ENCODE peak calls at places on chromosomes 7 and 10, in five cellular contexts. U is PC-3, A is hepatocyte, M is GM23248, O is heart left ventricle. D is an unnamed sample.

GRCh38 chr10:17344206-17344605 is 110.2 kb downstream of the ST8SIA6 start:
- DNase-seq in U (no peak), A (no peak), M (no peak), O (no peak), D (no peak)

GRCh38 chr10:130623680-130624271 is 487.6 kb downstream of the GLRX3 start:
- DNase-seq in U (no peak), A (no peak), M (no peak), O (no peak), D (no peak)

GRCh38 chr10:29630205-29631048 is 4.3 kb downstream of the SVIL start:
- DNase-seq in U (peak; percentile 76), A (no peak), M (no peak), O (no peak), D (no peak)

GRCh38 chr7:132578826-132579225 is 2.6 kb upstream of the PLXNA4 start:
- DNase-seq in U (no peak), A (no peak), M (no peak), O (no peak), D (no peak)

GRCh38 chr7:2450198-2451107 is 25.7 kb downstream of the GRIFIN start:
- DNase-seq in U (no peak), A (no peak), M (peak; percentile 27), O (no peak), D (no peak)

GRCh38 chr7:154546946-154547587 is 455.9 kb downstream of the PAXIP1 start:
- DNase-seq in U (no peak), A (no peak), M (no peak), O (no peak), D (no peak)

GRCh38 chr7:101502466-101503098 is 126.5 kb downstream of the MYL10 start:
- DNase-seq in U (no peak), A (no peak), M (no peak), O (no peak), D (no peak)

GRCh38 chr7:138161600-138162081 is 85.4 kb downstream of the AKR1D1 start:
- DNase-seq in U (peak; percentile 90), A (peak; percentile 97), M (peak; percentile 94), O (no peak), D (peak; percentile 94)

GRCh38 chr10:61754553-61755540 is 92.1 kb downstream of the CABCOCO1 start:
- DNase-seq in U (no peak), A (no peak), M (peak; percentile 10), O (no peak), D (no peak)

GRCh38 chr7:31059551-31059950 is 7.4 kb downstream of the ADCYAP1R1 start:
- DNase-seq in U (no peak), A (no peak), M (no peak), O (no peak), D (peak; percentile 8)

GRCh38 chr7:63071920-63072319 is 926.7 kb upstream of the ZNF722 start:
- DNase-seq in U (no peak), A (no peak), M (no peak), O (no peak), D (no peak)

GRCh38 chr10:77671594-77672252 is 34.1 kb upstream of the KCNMA1 start:
- DNase-seq in U (no peak), A (no peak), M (no peak), O (no peak), D (no peak)

GRCh38 chr10:92720306-92721165 is 30.8 kb downstream of the HHEX start:
- DNase-seq in U (no peak), A (no peak), M (no peak), O (no peak), D (no peak)

GRCh38 chr7:7099584-7100014 is 82.7 kb upstream of the C1GALT1 start:
- DNase-seq in U (peak; percentile 98), A (peak; percentile 92), M (peak; percentile 84), O (peak; percentile 65), D (peak; percentile 96)

GRCh38 chr7:112782498-112782897 is 7.7 kb downstream of the TMEM168 start:
- DNase-seq in U (no peak), A (no peak), M (no peak), O (no peak), D (no peak)

GRCh38 chr7:122790132-122790531 is 87.4 kb upstream of the RNF148 start:
- DNase-seq in U (no peak), A (no peak), M (no peak), O (no peak), D (no peak)

GRCh38 chr10:124653811-124654651 is 90.1 kb downstream of the FAM53B start:
- DNase-seq in U (no peak), A (no peak), M (peak; percentile 36), O (no peak), D (no peak)

GRCh38 chr7:87105401-87105800 is 45.9 kb upstream of the ELAPOR2 start:
- DNase-seq in U (no peak), A (no peak), M (no peak), O (no peak), D (no peak)

GRCh38 chr7:4216016-4216415 is 466.1 kb upstream of the FOXK1 start:
- DNase-seq in U (peak; percentile 26), A (no peak), M (no peak), O (no peak), D (peak; percentile 71)

GRCh38 chr7:8109196-8110022 is 140.8 kb downstream of the GLCCI1 start:
- DNase-seq in U (peak; percentile 60), A (no peak), M (peak; percentile 42), O (no peak), D (no peak)

GRCh38 chr10:48727866-48728265 is 43.2 kb downstream of the WDFY4 start:
- DNase-seq in U (no peak), A (no peak), M (no peak), O (no peak), D (no peak)

GRCh38 chr7:4638781-4639575 is 43.1 kb upstream of the FOXK1 start:
- DNase-seq in U (no peak), A (no peak), M (no peak), O (no peak), D (no peak)

GRCh38 chr7:120180221-120180620 is 92.8 kb upstream of the KCND2 start:
- DNase-seq in U (no peak), A (no peak), M (peak; percentile 28), O (no peak), D (no peak)

GRCh38 chr7:106100863-106101262 is 11.2 kb downstream of the SYPL1 start:
- DNase-seq in U (no peak), A (no peak), M (no peak), O (no peak), D (no peak)
- H3K4me1 ChIP-seq in U (peaks cover 4% of the 10 kb centered on the region), A (no peaks in the 10 kb centered on the region), M (peaks cover 7% of the 10 kb centered on the region), O (peaks cover 9% of the 10 kb centered on the region), D (no peaks in the 10 kb centered on the region)

GRCh38 chr10:88881922-88882645 is 2.0 kb downstream of the STAMBPL1 start:
- DNase-seq in U (no peak), A (no peak), M (no peak), O (no peak), D (no peak)
- H3K4me3 ChIP-seq in U (peak overlapping the region; percentile 87), A (no peak overlapping the region), M (peak overlapping the region; percentile 91), O (peak overlapping the region; percentile 83), D (no peak overlapping the region)

GRCh38 chr7:107937514-107937913 is 46.5 kb downstream of the DLD start:
- DNase-seq in U (no peak), A (peak; percentile 33), M (no peak), O (no peak), D (peak; percentile 49)

GRCh38 chr7:107940146-107940489 is 49.1 kb downstream of the DLD start:
- DNase-seq in U (no peak), A (no peak), M (no peak), O (no peak), D (no peak)

GRCh38 chr7:107940951-107941350 is 50.0 kb downstream of the DLD start:
- DNase-seq in U (no peak), A (no peak), M (no peak), O (no peak), D (no peak)

GRCh38 chr7:107938448-107939250 is 47.7 kb downstream of the DLD start:
- DNase-seq in U (no peak), A (no peak), M (peak; percentile 67), O (no peak), D (no peak)

DNA sequence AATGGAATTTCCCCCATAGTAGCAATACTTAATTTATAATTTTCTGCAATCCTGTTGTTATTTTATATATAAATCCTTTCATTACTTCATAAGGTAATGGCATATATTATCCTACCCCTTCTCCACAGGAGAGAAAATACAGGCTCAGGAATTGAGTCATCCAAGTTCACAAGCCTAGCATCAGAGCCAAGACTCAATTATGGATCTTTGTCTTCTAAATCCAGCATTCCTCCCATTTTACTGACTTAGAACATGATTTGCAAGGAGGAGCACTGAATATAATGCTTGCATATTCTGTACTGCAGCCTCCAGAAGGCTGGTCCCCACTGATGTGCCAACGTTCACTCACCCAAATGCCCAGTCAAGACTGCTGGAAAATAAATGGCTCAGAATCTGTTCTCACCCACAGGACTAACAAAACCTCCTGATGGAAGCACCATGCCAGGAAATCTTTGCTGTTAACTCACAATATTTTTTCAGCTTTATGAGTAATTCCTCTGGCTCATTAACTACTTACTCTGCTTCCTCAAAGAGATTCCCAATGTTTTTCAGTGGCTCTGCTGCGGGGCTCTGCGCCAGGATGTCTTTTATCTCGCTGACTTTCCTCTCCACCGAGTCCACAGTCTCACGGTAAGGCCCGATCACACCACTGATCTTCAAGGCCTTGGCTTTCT is 48.6 kb downstream of the DLD start:
- DNase-seq in U (peak; percentile 41), A (no peak), M (peak; percentile 94), O (peak; percentile 73), D (no peak)
- H3K4me1 ChIP-seq in U (peaks cover 10% of the 10 kb centered on the region), A (peaks cover 27% of the 10 kb centered on the region), M (peaks cover 53% of the 10 kb centered on the region), O (peaks cover 21% of the 10 kb centered on the region), D (peaks cover 37% of the 10 kb centered on the region)

DNA sequence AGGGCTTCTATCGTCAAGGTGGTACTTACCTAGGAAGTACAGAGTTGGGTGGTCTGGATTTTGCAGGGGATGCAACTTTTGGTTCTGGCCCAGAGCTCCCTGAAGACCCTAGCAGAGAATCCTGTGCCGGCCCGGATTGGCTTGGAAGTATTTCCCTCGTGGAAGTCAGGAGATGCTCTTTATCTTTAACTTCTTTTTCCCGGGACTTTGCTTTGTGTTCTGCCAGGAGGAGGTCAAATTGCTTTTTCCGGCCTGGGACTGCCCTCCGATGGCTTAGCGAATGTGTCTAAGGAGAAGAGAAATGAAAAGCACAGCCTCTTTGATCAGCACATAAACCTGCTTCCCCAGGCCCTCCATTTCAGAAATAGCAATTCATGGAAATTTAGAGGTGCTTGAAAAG is 57.0 kb upstream of the EFCAB10 start:
- DNase-seq in U (no peak), A (no peak), M (no peak), O (no peak), D (no peak)
- H3K4me3 ChIP-seq in U (no peak overlapping the region), A (no peak overlapping the region), M (no peak overlapping the region), O (no peak overlapping the region), D (no peak overlapping the region)